ENCODE peak calls at places on chromosomes 12 and 14, in four cellular contexts. I, F, Y and O are unnamed samples.

GRCh38 chr14:65860956-65861631 is 448.6 kb downstream of the FUT8 start:
- DNase-seq in I (no peak), F (no peak), Y (no peak), O (no peak)

GRCh38 chr14:50955373-50956043 is 11.2 kb upstream of the PYGL start:
- DNase-seq in I (peak), Y (peak), F (peak), O (no peak)

GRCh38 chr12:76623929-76624328 is 64.4 kb upstream of the OSBPL8 start:
- DNase-seq in Y (no peak), F (no peak), I (no peak), O (no peak)

GRCh38 chr12:53381739-53382630 is 2.0 kb downstream of the SP1 start:
- DNase-seq in Y (peak), F (peak), I (peak), O (peak)

GRCh38 chr14:100362311-100362927 is 39.3 kb downstream of the SLC25A47 start:
- DNase-seq in I (no peak), Y (no peak), F (no peak), O (no peak)

GRCh38 chr12:115227137-115227615 is 543.2 kb upstream of the TBX3 start:
- DNase-seq in F (peak), I (no peak), Y (peak), O (no peak)

GRCh38 chr12:120196363-120196762 is 1.8 kb upstream of the GCN1 start:
- DNase-seq in Y (no peak), F (no peak), I (no peak), O (no peak)

GRCh38 chr12:1857086-1857485 is 36.7 kb downstream of the LRTM2 start:
- DNase-seq in Y (no peak), F (no peak), I (no peak), O (no peak)

GRCh38 chr14:23910081-23910875 is 43.3 kb upstream of the DHRS4 start:
- DNase-seq in I (peak), F (peak), Y (peak), O (no peak)

GRCh38 chr12:32134144-32134888 is 27.7 kb downstream of the BICD1 start:
- DNase-seq in F (no peak), I (no peak), Y (no peak), O (peak)

GRCh38 chr14:73477618-73478266 is 13.0 kb upstream of the RIOX1 start:
- DNase-seq in Y (no peak), I (no peak), F (no peak), O (peak)

GRCh38 chr12:96907681-96908163 is 665 bp downstream of the NEDD1 start:
- DNase-seq in Y (peak), I (peak), F (peak), O (no peak)

GRCh38 chr12:79407671-79408622 is 282.8 kb downstream of the PAWR start:
- DNase-seq in Y (peak), I (no peak), F (peak), O (peak)

GRCh38 chr12:89384050-89384749 is 31.9 kb upstream of the DUSP6 start:
- DNase-seq in I (no peak), F (peak), Y (no peak), O (no peak)

DNA sequence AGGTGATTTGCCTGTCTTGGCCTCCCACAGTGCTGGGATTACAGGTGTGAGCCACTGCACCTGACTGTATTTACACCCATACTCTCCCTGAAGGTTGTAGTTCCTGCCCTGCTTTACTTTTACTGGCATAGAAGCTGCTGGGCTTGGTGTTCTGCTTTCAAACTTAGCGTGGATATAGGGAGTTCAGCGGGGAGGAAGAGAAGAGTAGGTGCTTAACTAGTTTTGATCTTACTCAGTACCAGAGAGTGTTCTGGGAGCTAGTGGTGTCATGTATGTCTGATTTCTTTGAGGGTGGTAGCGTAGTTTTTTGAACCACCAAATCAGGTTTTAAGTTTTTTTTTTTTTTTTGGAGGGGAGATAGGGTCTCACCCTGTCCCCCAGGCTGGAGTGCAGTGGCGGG is 13.8 kb downstream of the RCOR1 start:
- DNase-seq in I (no peak), Y (no peak), F (no peak), O (peak)
- TF ChIP-seq POLR2AphosphoS2 in I (no peak), Y (no peak), F (no peak), O (no peak)

GRCh38 chr14:82403972-82404371 is 870.3 kb upstream of the SEL1L start:
- DNase-seq in I (no peak), F (no peak), Y (no peak), O (no peak)
- TF ChIP-seq POLR2AphosphoS2 in I (no peak), F (no peak), Y (no peak), O (no peak)

DNA sequence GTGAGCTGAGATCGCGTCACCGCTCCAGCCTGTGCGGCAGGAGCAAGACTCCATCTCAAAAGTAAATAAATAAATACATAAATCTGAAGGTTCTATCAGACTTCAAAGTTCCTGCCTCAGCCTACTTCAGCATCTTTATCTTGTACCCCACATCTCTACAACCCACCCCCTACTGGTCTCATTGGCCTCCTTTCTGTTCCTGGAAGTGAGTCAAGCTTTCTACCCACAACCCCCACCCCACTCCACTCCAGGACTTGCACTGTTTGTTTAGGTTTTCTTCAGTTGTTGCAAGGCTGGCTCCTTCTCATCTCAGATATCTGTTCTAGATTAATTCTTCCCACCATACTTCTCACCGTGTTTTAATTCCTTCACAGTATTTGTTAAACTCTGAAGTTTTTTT is 714 bp upstream of the PSMC6 start:
- DNase-seq in Y (peak), I (peak), F (no peak), O (no peak)
- TF ChIP-seq POLR2AphosphoS2 in Y (no peak), I (no peak), F (no peak), O (no peak)

GRCh38 chr12:22935090-22935489 is 310.1 kb downstream of the ETNK1 start:
- DNase-seq in Y (no peak), I (no peak), F (no peak), O (no peak)
- TF ChIP-seq POLR2AphosphoS2 in Y (no peak), I (no peak), F (no peak), O (no peak)